ENCODE peak calls at places on chromosomes 4 and X, in nine cellular contexts. I is fibroblast of lung, S is H1, Q is IMR-90, P is endothelial cell of umbilical vein, C is SK-N-SH, J is K562, M is NT2/D1, N is HepG2. V is an unnamed sample. For H3K36me3, the result is how much of the 10 kb centered on the place peaks cover.

GRCh38 chrX:150200820-150201287 is 162.3 kb upstream of the MAMLD1 start:
- DNase-seq in J (peak), P (peak), I (peak), S (no peak), C (peak), Q (peak), N (peak), M (no peak), V (no peak)

GRCh38 chr4:179625391-179625790 is 2183.2 kb upstream of the AGA start:
- DNase-seq in M (no peak), I (peak), S (no peak), Q (peak), N (no peak), C (no peak), P (no peak), J (no peak), V (no peak)

GRCh38 chrX:131675596-131676194 is 131.8 kb downstream of the OR13H1 start:
- DNase-seq in M (no peak), I (peak), C (peak), S (no peak), J (peak), P (no peak), N (peak), Q (peak), V (peak)

GRCh38 chrX:45888518-45888917 is 656.7 kb downstream of the ZNF674 start:
- DNase-seq in J (no peak), N (no peak), C (no peak), I (no peak), P (peak), Q (no peak), M (no peak), S (no peak), V (no peak)

GRCh38 chr4:112361181-112361791 is 64.1 kb downstream of the ALPK1 start:
- DNase-seq in S (peak), Q (peak), I (no peak), C (no peak), P (no peak), J (peak), N (peak), M (peak), V (peak)

GRCh38 chr4:38753021-38753806 is 29.6 kb downstream of the TLR10 start:
- DNase-seq in Q (peak), J (peak), P (peak), C (peak), I (peak), N (peak), S (peak), M (peak), V (peak)

GRCh38 chrX:107684956-107685385 is 56.7 kb downstream of the PRPS1 start:
- DNase-seq in Q (no peak), C (no peak), P (peak), M (no peak), N (no peak), J (peak), I (peak), S (no peak), V (peak)

GRCh38 chrX:1564750-1565683 is 26.4 kb upstream of the AKAP17A start:
- DNase-seq in J (no peak), Q (no peak), S (peak), M (no peak), C (no peak), P (no peak), I (no peak), N (no peak), V (no peak)

GRCh38 chr4:146260521-146260920 is 46.2 kb downstream of the REELD1 start:
- DNase-seq in C (no peak), S (no peak), N (no peak), Q (no peak), M (no peak), P (no peak), I (no peak), J (no peak), V (no peak)

GRCh38 chr4:95949136-95949765 is 109.4 kb downstream of the PDHA2 start:
- DNase-seq in P (no peak), I (no peak), S (no peak), M (no peak), C (no peak), Q (no peak), J (no peak), N (no peak), V (no peak)

GRCh38 chr4:66575024-66575696 is 904.9 kb upstream of the EPHA5 start:
- DNase-seq in J (no peak), P (no peak), Q (peak), S (no peak), N (peak), C (no peak), I (peak), M (no peak), V (no peak)

GRCh38 chr4:153471691-153472080 is 5.5 kb downstream of the TMEM131L start:
- DNase-seq in I (no peak), P (no peak), J (no peak), S (no peak), M (no peak), C (no peak), N (no peak), Q (no peak), V (no peak)

GRCh38 chr4:112332398-112332797 is 35.2 kb downstream of the ALPK1 start:
- DNase-seq in J (no peak), N (no peak), C (no peak), I (no peak), M (no peak), P (no peak), Q (no peak), S (no peak), V (no peak)

GRCh38 chrX:39900788-39901170 is 197.0 kb downstream of the BCOR start:
- DNase-seq in I (no peak), C (peak), P (no peak), Q (no peak), M (no peak), S (no peak), J (no peak), N (no peak), V (peak)

GRCh38 chrX:132092439-132093065 is 35.3 kb downstream of the FRMD7 start:
- DNase-seq in P (peak), I (peak), M (peak), C (peak), Q (peak), J (peak), S (peak), N (peak), V (peak)

GRCh38 chrX:1031521-1032430 is 180.7 kb downstream of the CRLF2 start:
- DNase-seq in C (no peak), Q (no peak), J (no peak), M (no peak), S (no peak), P (no peak), N (no peak), I (no peak), V (no peak)

GRCh38 chr4:55184600-55185523 is 59.5 kb upstream of the KDR start:
- DNase-seq in I (peak), N (peak), Q (peak), C (no peak), P (no peak), S (peak), J (peak), M (no peak), V (peak)

GRCh38 chr4:86014599-86014998 is 345.3 kb downstream of the MAPK10 start:
- DNase-seq in S (no peak), P (no peak), C (no peak), N (no peak), M (no peak), Q (no peak), J (no peak), I (no peak), V (peak)

GRCh38 chr4:155208258-155209054 is at the start of gene NPY2R:
- DNase-seq in N (no peak), C (peak), S (peak), P (peak), M (peak), J (no peak), I (no peak), Q (no peak), V (peak)

GRCh38 chrX:133610056-133610455 is 194.8 kb upstream of the GPC4 start:
- DNase-seq in I (peak), J (no peak), Q (no peak), M (no peak), C (no peak), P (no peak), S (no peak), N (no peak), V (no peak)

GRCh38 chr4:124144302-124144701 is 568.2 kb downstream of the ANKRD50 start:
- DNase-seq in M (no peak), J (no peak), C (no peak), Q (no peak), I (no peak), P (peak), S (no peak), N (no peak), V (no peak)

GRCh38 chrX:34656467-34656841 is 631 bp downstream of the TMEM47 start:
- DNase-seq in J (no peak), P (peak), Q (no peak), C (no peak), I (peak), M (no peak), S (no peak), N (no peak), V (peak)

GRCh38 chrX:340121-340520 is 21.5 kb upstream of the GTPBP6 start:
- DNase-seq in S (no peak), C (no peak), M (no peak), Q (no peak), P (no peak), I (no peak), N (no peak), J (no peak), V (no peak)

GRCh38 chr4:23384741-23385140 is 505.1 kb downstream of the PPARGC1A start:
- DNase-seq in J (no peak), M (no peak), P (no peak), Q (peak), N (no peak), S (no peak), C (no peak), I (peak), V (no peak)

GRCh38 chrX:134990475-134991473 is at the start of gene SMIM10:
- DNase-seq in J (peak), C (peak), P (peak), S (peak), N (no peak), I (peak), M (no peak), Q (peak), V (peak)

GRCh38 chrX:122439836-122440235 is 744.2 kb upstream of the GRIA3 start:
- DNase-seq in P (no peak), I (no peak), M (no peak), N (no peak), C (no peak), J (no peak), Q (no peak), S (no peak), V (no peak)

GRCh38 chrX:12360991-12361598 is 222.8 kb downstream of the FRMPD4 start:
- DNase-seq in M (no peak), P (peak), N (no peak), C (no peak), J (no peak), S (no peak), I (peak), Q (peak), V (no peak)

GRCh38 chr4:77800483-77801259 is 18.5 kb downstream of the CNOT6L start:
- DNase-seq in S (no peak), I (peak), N (no peak), Q (peak), P (peak), C (no peak), J (no peak), M (no peak), V (no peak)

GRCh38 chrX:39782276-39782675 is 315.5 kb downstream of the BCOR start:
- DNase-seq in N (no peak), C (no peak), M (no peak), Q (no peak), S (no peak), P (no peak), J (no peak), I (no peak), V (peak)

GRCh38 chr4:118753096-118753495 is 67.9 kb downstream of the METTL14 start:
- DNase-seq in Q (no peak), N (no peak), C (no peak), J (no peak), P (no peak), S (no peak), M (no peak), I (no peak), V (no peak)

GRCh38 chr4:55853484-55854046 is at the start of gene EXOC1:
- DNase-seq in M (peak), N (peak), P (peak), J (peak), S (peak), C (peak), Q (peak), I (peak), V (peak)

GRCh38 chrX:66633541-66633940 is 5.3 kb downstream of the EDA2R start:
- DNase-seq in C (no peak), P (no peak), Q (peak), J (no peak), S (no peak), N (no peak), I (peak), M (no peak), V (no peak)

DNA sequence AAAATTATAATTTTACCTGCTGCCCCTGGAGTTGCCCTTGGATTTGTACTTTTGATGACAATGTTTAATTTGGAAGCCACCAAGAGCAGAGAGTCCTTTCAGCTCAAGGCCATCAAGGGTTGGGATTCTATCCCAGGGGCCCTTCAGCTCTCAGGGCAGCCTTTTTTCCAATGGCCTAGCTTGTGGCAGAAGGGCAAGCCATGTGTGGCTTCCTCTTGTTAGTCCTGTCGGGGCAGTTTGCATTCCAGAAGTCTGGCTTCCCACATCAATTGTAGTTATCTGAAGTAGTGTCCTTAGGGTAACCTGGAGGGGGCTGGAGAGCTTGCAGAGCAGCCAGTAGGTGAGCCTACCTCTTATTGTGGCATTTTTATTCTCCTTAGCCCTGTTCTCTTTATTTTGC is 569.4 kb downstream of the TRAM1L1 start:
- DNase-seq in P (no peak), S (no peak), M (no peak), J (no peak), C (no peak), Q (no peak), N (no peak), I (no peak), V (no peak)
- H3K4me3 ChIP-seq in P (no peak), S (no peak), M (no peak), J (no peak), C (no peak), Q (no peak), N (no peak), I (no peak), V (no peak)

GRCh38 chr4:41599192-41599786 is 61.3 kb downstream of the LIMCH1 start:
- DNase-seq in I (no peak), S (no peak), Q (no peak), J (no peak), C (no peak), N (no peak), P (no peak), M (no peak), V (no peak)
- H3K9ac ChIP-seq in I (no peak), S (no peak), Q (no peak), J (no peak), C (no peak), N (no peak), P (no peak), M (no peak), V (no peak)

GRCh38 chr4:139391731-139392130 is 62.2 kb upstream of the RAB33B start:
- DNase-seq in C (no peak), J (no peak), S (no peak), N (no peak), P (no peak), I (no peak), Q (no peak), M (no peak), V (no peak)
- H3K36me3 ChIP-seq in C (half or more), J (half or more), S (under half), N (under half), P (under half), I (under half), Q (under half), M (under half), V (half or more)

GRCh38 chr4:8199594-8200301 is 658 bp downstream of the SH3TC1 start:
- DNase-seq in J (no peak), I (no peak), N (no peak), M (no peak), C (no peak), S (no peak), Q (no peak), P (peak), V (no peak)
- H3K4me3 ChIP-seq in J (peak), I (peak), N (peak), M (no peak), C (peak), S (no peak), Q (no peak), P (peak), V (no peak)